ENCODE peak calls at places on chromosomes 6 and 20, in five cellular contexts. One of them, this sample, is unnamed.

GRCh38 chr6:165791306-165791705 is 128.3 kb upstream of the PDE10A start:
- DNase-seq in AG10803: no peak
- DNase-seq in stimulated activated CD4-positive, alpha-beta T cell treated with anti-CD3 and anti-CD28 coated beads, Interleukin-1b, Interleukin-23, amount 100 ng/mL, for 1 hour: no peak
- DNase-seq in HFFc6: no peak
- DNase-seq in activated T-helper 1 cell treated with anti-CD3 and anti-CD28 coated beads, Interleukin-12 subunit alpha, Interleukin-12 subunit beta, Interleukin-2, Interleukin-4 antibody, amounts not matched to agents 30 ng/mL and 10 ng/mL and 1 ng/mL, durations not matched to agents 14 hours and 24 hours and 36 hours: no peak
- DNase-seq in this sample: no peak

GRCh38 chr6:146149770-146150169 is 120.9 kb downstream of the GRM1 start:
- DNase-seq in AG10803: no peak
- DNase-seq in stimulated activated CD4-positive, alpha-beta T cell treated with anti-CD3 and anti-CD28 coated beads, Interleukin-1b, Interleukin-23, amount 100 ng/mL, for 1 hour: no peak
- DNase-seq in HFFc6: no peak
- DNase-seq in activated T-helper 1 cell treated with anti-CD3 and anti-CD28 coated beads, Interleukin-12 subunit alpha, Interleukin-12 subunit beta, Interleukin-2, Interleukin-4 antibody, amounts not matched to agents 30 ng/mL and 10 ng/mL and 1 ng/mL, durations not matched to agents 14 hours and 24 hours and 36 hours: no peak
- DNase-seq in this sample: no peak

GRCh38 chr6:39083111-39083702 is 31.8 kb downstream of the SAYSD1 start:
- DNase-seq in AG10803: no peak
- DNase-seq in stimulated activated CD4-positive, alpha-beta T cell treated with anti-CD3 and anti-CD28 coated beads, Interleukin-1b, Interleukin-23, amount 100 ng/mL, for 1 hour: no peak
- DNase-seq in HFFc6: no peak
- DNase-seq in activated T-helper 1 cell treated with anti-CD3 and anti-CD28 coated beads, Interleukin-12 subunit alpha, Interleukin-12 subunit beta, Interleukin-2, Interleukin-4 antibody, amounts not matched to agents 30 ng/mL and 10 ng/mL and 1 ng/mL, durations not matched to agents 14 hours and 24 hours and 36 hours: no peak
- DNase-seq in this sample: no peak

GRCh38 chr6:130063806-130064205 is 45.4 kb downstream of the L3MBTL3 start:
- DNase-seq in AG10803: peak
- DNase-seq in stimulated activated CD4-positive, alpha-beta T cell treated with anti-CD3 and anti-CD28 coated beads, Interleukin-1b, Interleukin-23, amount 100 ng/mL, for 1 hour: no peak
- DNase-seq in HFFc6: no peak
- DNase-seq in activated T-helper 1 cell treated with anti-CD3 and anti-CD28 coated beads, Interleukin-12 subunit alpha, Interleukin-12 subunit beta, Interleukin-2, Interleukin-4 antibody, amounts not matched to agents 30 ng/mL and 10 ng/mL and 1 ng/mL, durations not matched to agents 14 hours and 24 hours and 36 hours: no peak
- DNase-seq in this sample: no peak

GRCh38 chr20:49590163-49591017 is 22.5 kb upstream of the PTGIS start:
- DNase-seq in AG10803: no peak
- DNase-seq in stimulated activated CD4-positive, alpha-beta T cell treated with anti-CD3 and anti-CD28 coated beads, Interleukin-1b, Interleukin-23, amount 100 ng/mL, for 1 hour: no peak
- DNase-seq in HFFc6: no peak
- DNase-seq in activated T-helper 1 cell treated with anti-CD3 and anti-CD28 coated beads, Interleukin-12 subunit alpha, Interleukin-12 subunit beta, Interleukin-2, Interleukin-4 antibody, amounts not matched to agents 30 ng/mL and 10 ng/mL and 1 ng/mL, durations not matched to agents 14 hours and 24 hours and 36 hours: no peak
- DNase-seq in this sample: no peak

GRCh38 chr6:75932067-75932466 is 140.4 kb downstream of the IMPG1 start:
- DNase-seq in AG10803: no peak
- DNase-seq in stimulated activated CD4-positive, alpha-beta T cell treated with anti-CD3 and anti-CD28 coated beads, Interleukin-1b, Interleukin-23, amount 100 ng/mL, for 1 hour: no peak
- DNase-seq in HFFc6: no peak
- DNase-seq in activated T-helper 1 cell treated with anti-CD3 and anti-CD28 coated beads, Interleukin-12 subunit alpha, Interleukin-12 subunit beta, Interleukin-2, Interleukin-4 antibody, amounts not matched to agents 30 ng/mL and 10 ng/mL and 1 ng/mL, durations not matched to agents 14 hours and 24 hours and 36 hours: no peak
- DNase-seq in this sample: peak

GRCh38 chr6:56663344-56663743 is 20.7 kb upstream of the DST start:
- DNase-seq in AG10803: no peak
- DNase-seq in stimulated activated CD4-positive, alpha-beta T cell treated with anti-CD3 and anti-CD28 coated beads, Interleukin-1b, Interleukin-23, amount 100 ng/mL, for 1 hour: no peak
- DNase-seq in HFFc6: peak
- DNase-seq in activated T-helper 1 cell treated with anti-CD3 and anti-CD28 coated beads, Interleukin-12 subunit alpha, Interleukin-12 subunit beta, Interleukin-2, Interleukin-4 antibody, amounts not matched to agents 30 ng/mL and 10 ng/mL and 1 ng/mL, durations not matched to agents 14 hours and 24 hours and 36 hours: no peak
- DNase-seq in this sample: no peak

GRCh38 chr6:164098857-164099534 is 684.5 kb downstream of the QKI start:
- DNase-seq in AG10803: no peak
- DNase-seq in stimulated activated CD4-positive, alpha-beta T cell treated with anti-CD3 and anti-CD28 coated beads, Interleukin-1b, Interleukin-23, amount 100 ng/mL, for 1 hour: no peak
- DNase-seq in HFFc6: no peak
- DNase-seq in activated T-helper 1 cell treated with anti-CD3 and anti-CD28 coated beads, Interleukin-12 subunit alpha, Interleukin-12 subunit beta, Interleukin-2, Interleukin-4 antibody, amounts not matched to agents 30 ng/mL and 10 ng/mL and 1 ng/mL, durations not matched to agents 14 hours and 24 hours and 36 hours: no peak
- DNase-seq in this sample: no peak

GRCh38 chr6:147909645-147910044 is 401.2 kb downstream of the SAMD5 start:
- DNase-seq in AG10803: no peak
- DNase-seq in stimulated activated CD4-positive, alpha-beta T cell treated with anti-CD3 and anti-CD28 coated beads, Interleukin-1b, Interleukin-23, amount 100 ng/mL, for 1 hour: no peak
- DNase-seq in HFFc6: no peak
- DNase-seq in activated T-helper 1 cell treated with anti-CD3 and anti-CD28 coated beads, Interleukin-12 subunit alpha, Interleukin-12 subunit beta, Interleukin-2, Interleukin-4 antibody, amounts not matched to agents 30 ng/mL and 10 ng/mL and 1 ng/mL, durations not matched to agents 14 hours and 24 hours and 36 hours: no peak
- DNase-seq in this sample: no peak

GRCh38 chr20:1940581-1940980 is 45.4 kb downstream of the SIRPA start:
- DNase-seq in AG10803: no peak
- DNase-seq in stimulated activated CD4-positive, alpha-beta T cell treated with anti-CD3 and anti-CD28 coated beads, Interleukin-1b, Interleukin-23, amount 100 ng/mL, for 1 hour: no peak
- DNase-seq in HFFc6: no peak
- DNase-seq in activated T-helper 1 cell treated with anti-CD3 and anti-CD28 coated beads, Interleukin-12 subunit alpha, Interleukin-12 subunit beta, Interleukin-2, Interleukin-4 antibody, amounts not matched to agents 30 ng/mL and 10 ng/mL and 1 ng/mL, durations not matched to agents 14 hours and 24 hours and 36 hours: no peak
- DNase-seq in this sample: no peak

This sample was measured in A172.